ENCODE peak calls at places on chromosomes 11 and 22, in four cellular contexts. One of them, this sample, is unnamed.

GRCh38 chr11:31764766-31765165 is 46.4 kb downstream of the PAX6 start:
- DNase-seq in psoas muscle: no peak
- DNase-seq in bronchial epithelial cell: no peak
- DNase-seq in CD8-positive, alpha-beta T cell: no peak
- DNase-seq in this sample: no peak

GRCh38 chr11:36306888-36307287 is 10.8 kb downstream of the PRR5L start:
- DNase-seq in psoas muscle: no peak
- DNase-seq in bronchial epithelial cell: peak
- DNase-seq in CD8-positive, alpha-beta T cell: no peak
- DNase-seq in this sample: no peak

GRCh38 chr11:14905104-14906033 is 13.3 kb upstream of the CYP2R1 start:
- DNase-seq in psoas muscle: peak
- DNase-seq in bronchial epithelial cell: no peak
- DNase-seq in CD8-positive, alpha-beta T cell: peak
- DNase-seq in this sample: no peak

GRCh38 chr11:36512016-36512415 is 1.9 kb upstream of the TRAF6 start:
- DNase-seq in psoas muscle: no peak
- DNase-seq in bronchial epithelial cell: peak
- DNase-seq in CD8-positive, alpha-beta T cell: no peak
- DNase-seq in this sample: no peak

GRCh38 chr11:128520886-128521696 is 66.3 kb downstream of the ETS1 start:
- DNase-seq in psoas muscle: peak
- DNase-seq in bronchial epithelial cell: no peak
- DNase-seq in CD8-positive, alpha-beta T cell: no peak
- DNase-seq in this sample: no peak

GRCh38 chr11:1303196-1303821 is 6.1 kb downstream of the TOLLIP start:
- DNase-seq in psoas muscle: no peak
- DNase-seq in bronchial epithelial cell: peak
- DNase-seq in CD8-positive, alpha-beta T cell: no peak
- DNase-seq in this sample: no peak

GRCh38 chr11:116641561-116642045 is 131.2 kb downstream of the BUD13 start:
- DNase-seq in psoas muscle: no peak
- DNase-seq in bronchial epithelial cell: peak
- DNase-seq in CD8-positive, alpha-beta T cell: no peak
- DNase-seq in this sample: peak

GRCh38 chr11:117434481-117434880 is 106.8 kb downstream of the CEP164 start:
- DNase-seq in psoas muscle: no peak
- DNase-seq in bronchial epithelial cell: no peak
- DNase-seq in CD8-positive, alpha-beta T cell: no peak
- DNase-seq in this sample: no peak

GRCh38 chr11:63999349-64000025 is 13.2 kb downstream of the OTUB1 start:
- DNase-seq in psoas muscle: peak
- DNase-seq in bronchial epithelial cell: peak
- DNase-seq in CD8-positive, alpha-beta T cell: peak
- DNase-seq in this sample: peak

GRCh38 chr11:18196532-18196931 is 23.9 kb downstream of the MRGPRX4 start:
- DNase-seq in psoas muscle: no peak
- DNase-seq in bronchial epithelial cell: no peak
- DNase-seq in CD8-positive, alpha-beta T cell: no peak
- DNase-seq in this sample: no peak

DNA sequence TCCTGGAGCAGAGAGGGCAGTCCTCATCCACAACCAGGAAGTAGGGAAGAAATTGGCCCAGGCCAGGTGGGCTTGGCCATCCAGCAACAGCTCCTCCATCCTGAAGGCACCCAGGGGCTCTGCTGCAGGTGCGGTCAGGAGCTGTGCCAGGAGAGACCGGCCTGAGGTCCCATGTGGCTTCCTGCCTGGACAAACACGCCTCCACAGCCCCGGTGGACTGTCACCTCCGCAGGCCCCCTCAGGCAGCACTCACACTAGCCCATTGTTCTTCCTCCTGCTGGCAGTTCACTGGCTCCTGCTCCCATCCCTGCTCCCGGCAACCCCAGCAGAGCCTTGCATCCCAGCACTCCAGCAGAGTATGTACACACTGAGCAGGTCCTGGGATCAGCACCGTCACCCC is 16.0 kb upstream of the POU2AF1 start:
- DNase-seq in psoas muscle: no peak
- DNase-seq in bronchial epithelial cell: no peak
- DNase-seq in CD8-positive, alpha-beta T cell: no peak
- DNase-seq in this sample: no peak
- TF ChIP-seq CTCF in psoas muscle: no peak
- TF ChIP-seq CTCF in bronchial epithelial cell: no peak
- TF ChIP-seq CTCF in CD8-positive, alpha-beta T cell: no peak
- TF ChIP-seq CTCF in this sample: no peak

GRCh38 chr22:23375031-23375827 is 194.9 kb downstream of the BCR start:
- DNase-seq in psoas muscle: no peak
- DNase-seq in bronchial epithelial cell: no peak
- DNase-seq in CD8-positive, alpha-beta T cell: no peak
- DNase-seq in this sample: no peak

GRCh38 chr22:23373601-23374000 is 193.3 kb downstream of the BCR start:
- DNase-seq in psoas muscle: no peak
- DNase-seq in bronchial epithelial cell: no peak
- DNase-seq in CD8-positive, alpha-beta T cell: no peak
- DNase-seq in this sample: no peak

GRCh38 chr22:23377767-23378166 is 197.5 kb downstream of the BCR start:
- DNase-seq in psoas muscle: no peak
- DNase-seq in bronchial epithelial cell: no peak
- DNase-seq in CD8-positive, alpha-beta T cell: no peak
- DNase-seq in this sample: no peak

GRCh38 chr22:23380230-23380573 is 199.9 kb downstream of the IGLL1 start:
- DNase-seq in psoas muscle: no peak
- DNase-seq in bronchial epithelial cell: no peak
- DNase-seq in CD8-positive, alpha-beta T cell: no peak
- DNase-seq in this sample: no peak

DNA sequence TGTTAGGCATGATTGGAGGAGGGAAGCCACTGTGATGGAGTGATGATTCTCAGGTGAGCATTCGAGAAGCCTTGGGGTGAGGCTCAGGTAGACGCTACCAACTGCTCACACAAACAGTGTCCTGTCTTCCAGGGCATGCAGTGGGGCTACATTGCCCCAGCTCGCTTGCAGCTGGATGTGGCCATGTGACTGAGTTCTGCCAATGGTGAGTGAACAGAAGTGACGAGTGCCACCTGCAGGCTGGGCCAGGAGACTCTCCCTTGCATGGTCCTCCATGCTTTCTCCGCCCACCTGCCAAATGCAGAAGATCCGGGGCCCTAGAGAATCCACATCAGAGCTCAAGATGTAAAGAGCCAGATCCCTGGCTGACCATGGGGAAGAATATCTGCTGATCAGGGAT is 195.9 kb downstream of the BCR start:
- DNase-seq in psoas muscle: no peak
- DNase-seq in bronchial epithelial cell: peak
- DNase-seq in CD8-positive, alpha-beta T cell: no peak
- DNase-seq in this sample: no peak
- TF ChIP-seq CTCF in psoas muscle: no peak
- TF ChIP-seq CTCF in bronchial epithelial cell: peak
- TF ChIP-seq CTCF in CD8-positive, alpha-beta T cell: peak
- TF ChIP-seq CTCF in this sample: no peak

DNA sequence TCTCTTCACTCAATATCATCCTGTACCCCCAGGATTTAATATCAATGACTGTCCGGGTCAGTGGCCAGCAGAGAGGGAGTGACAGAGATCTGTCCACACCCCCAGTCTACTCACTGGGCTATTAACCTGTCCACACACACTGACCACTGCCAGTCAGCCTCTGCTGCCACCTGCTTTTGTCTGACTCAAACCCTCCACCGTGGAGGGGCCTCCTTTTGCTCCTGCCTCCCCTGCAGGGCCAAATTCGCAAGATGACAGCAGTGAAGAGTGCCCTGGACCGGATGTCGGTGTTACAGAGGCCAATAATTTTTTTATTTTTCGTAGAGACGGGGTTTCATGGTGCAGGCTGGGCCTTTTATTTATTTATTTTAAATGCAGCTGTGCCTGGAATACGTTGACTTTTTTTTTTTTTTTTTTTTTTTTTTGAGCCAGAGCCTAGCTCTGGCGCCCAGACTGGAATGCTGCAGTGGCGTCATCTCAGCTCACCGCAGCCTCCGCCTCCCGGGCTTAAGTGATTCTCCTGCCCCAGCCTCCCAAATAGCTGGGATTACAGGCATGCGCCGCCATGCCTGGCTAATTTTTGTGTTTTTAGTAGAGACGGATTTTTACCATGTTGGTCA is 5.1 kb downstream of the PDXP start:
- DNase-seq in psoas muscle: peak
- DNase-seq in bronchial epithelial cell: no peak
- DNase-seq in CD8-positive, alpha-beta T cell: no peak
- DNase-seq in this sample: no peak
- TF ChIP-seq CTCF in psoas muscle: no peak
- TF ChIP-seq CTCF in bronchial epithelial cell: no peak
- TF ChIP-seq CTCF in CD8-positive, alpha-beta T cell: no peak
- TF ChIP-seq CTCF in this sample: no peak

GRCh38 chr22:45562537-45563361 is 60.1 kb downstream of the FBLN1 start:
- DNase-seq in psoas muscle: peak
- DNase-seq in bronchial epithelial cell: no peak
- DNase-seq in CD8-positive, alpha-beta T cell: no peak
- DNase-seq in this sample: no peak
- TF ChIP-seq CTCF in psoas muscle: no peak
- TF ChIP-seq CTCF in bronchial epithelial cell: no peak
- TF ChIP-seq CTCF in CD8-positive, alpha-beta T cell: no peak
- TF ChIP-seq CTCF in this sample: no peak

DNA sequence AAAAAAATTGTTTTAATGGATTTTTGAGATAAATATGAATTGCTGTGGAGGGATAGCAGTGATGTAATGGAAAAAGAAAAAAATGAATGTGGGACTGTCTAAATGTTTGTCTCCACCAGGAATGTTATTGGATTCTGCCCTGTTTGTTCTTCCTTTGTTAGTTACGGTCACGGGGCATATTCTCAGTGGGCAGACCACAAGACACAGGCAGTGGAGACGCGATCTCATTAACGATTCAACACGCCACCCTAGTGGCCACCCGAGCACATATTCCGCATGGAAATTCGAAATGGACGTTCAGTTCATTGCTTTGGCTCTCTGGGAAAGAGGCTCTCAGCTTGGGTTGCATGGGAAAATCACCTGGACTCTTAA is 151.8 kb upstream of the TTC12 start:
- DNase-seq in psoas muscle: no peak
- DNase-seq in bronchial epithelial cell: no peak
- DNase-seq in CD8-positive, alpha-beta T cell: no peak
- DNase-seq in this sample: no peak
- TF ChIP-seq CTCF in psoas muscle: peak
- TF ChIP-seq CTCF in bronchial epithelial cell: no peak
- TF ChIP-seq CTCF in CD8-positive, alpha-beta T cell: no peak
- TF ChIP-seq CTCF in this sample: no peak

GRCh38 chr11:2400069-2400760 is at the start of gene TSSC4:
- DNase-seq in psoas muscle: peak
- DNase-seq in bronchial epithelial cell: peak
- DNase-seq in CD8-positive, alpha-beta T cell: peak
- DNase-seq in this sample: peak

GRCh38 chr11:2402890-2403645 is 2.5 kb downstream of the TSSC4 start:
- DNase-seq in psoas muscle: no peak
- DNase-seq in bronchial epithelial cell: no peak
- DNase-seq in CD8-positive, alpha-beta T cell: no peak
- DNase-seq in this sample: no peak

GRCh38 chr11:2402106-2402505 is 1.6 kb downstream of the TSSC4 start:
- DNase-seq in psoas muscle: no peak
- DNase-seq in bronchial epithelial cell: no peak
- DNase-seq in CD8-positive, alpha-beta T cell: no peak
- DNase-seq in this sample: no peak

GRCh38 chr11:2400761-2401435 is 348 bp downstream of the TSSC4 start:
- DNase-seq in psoas muscle: no peak
- DNase-seq in bronchial epithelial cell: no peak
- DNase-seq in CD8-positive, alpha-beta T cell: no peak
- DNase-seq in this sample: no peak

DNA sequence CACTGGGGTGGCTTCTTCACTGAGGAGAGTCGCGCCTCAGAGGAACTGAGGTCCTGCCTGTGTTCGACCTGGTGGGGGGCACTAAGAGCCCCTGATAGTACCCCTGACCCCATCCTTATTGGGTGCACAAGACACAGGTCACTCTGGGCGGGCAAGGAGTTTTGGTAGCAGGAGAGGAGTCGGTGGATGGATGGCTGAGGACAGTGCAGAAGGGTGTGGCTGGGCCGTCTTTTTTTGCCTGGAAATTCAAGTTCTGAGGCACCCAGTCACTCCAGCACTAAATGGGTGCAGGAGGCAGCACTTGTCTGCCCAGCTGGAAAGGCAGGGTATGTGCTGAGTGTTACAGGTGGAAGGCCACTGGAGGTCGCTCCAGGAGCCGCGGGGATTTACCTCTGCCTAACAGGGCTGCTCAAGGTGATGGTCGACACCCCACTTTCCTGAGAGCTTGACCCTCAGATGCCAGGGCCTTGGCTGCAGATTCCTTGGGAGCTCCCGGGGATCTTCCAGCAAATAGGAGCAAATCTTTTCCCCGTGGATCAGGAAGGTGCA is 960 bp downstream of the TSSC4 start:
- DNase-seq in psoas muscle: no peak
- DNase-seq in bronchial epithelial cell: no peak
- DNase-seq in CD8-positive, alpha-beta T cell: no peak
- DNase-seq in this sample: no peak
- TF ChIP-seq CTCF in psoas muscle: no peak
- TF ChIP-seq CTCF in bronchial epithelial cell: peak
- TF ChIP-seq CTCF in CD8-positive, alpha-beta T cell: no peak
- TF ChIP-seq CTCF in this sample: no peak

DNA sequence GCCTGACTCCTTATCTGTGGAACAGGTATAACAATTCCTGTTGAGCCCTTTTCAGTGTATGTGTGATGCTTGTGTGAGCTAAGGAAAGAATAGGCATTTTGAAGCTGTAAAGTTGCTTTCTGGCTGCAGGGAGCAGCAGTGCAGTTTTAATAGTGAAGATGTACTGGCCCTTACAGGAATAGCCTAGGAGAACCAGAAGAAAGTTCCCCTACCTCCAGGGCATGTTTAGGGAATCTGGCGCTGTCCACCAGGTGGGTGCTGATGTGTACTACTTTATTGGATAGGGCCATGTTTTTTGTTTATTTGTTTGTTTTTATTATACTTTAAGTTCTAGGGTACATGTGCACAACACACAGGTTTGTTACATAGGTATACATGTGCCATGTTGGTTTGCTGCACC is 11.5 kb downstream of the BMAL1 start:
- DNase-seq in psoas muscle: no peak
- DNase-seq in bronchial epithelial cell: no peak
- DNase-seq in CD8-positive, alpha-beta T cell: no peak
- DNase-seq in this sample: no peak
- TF ChIP-seq CTCF in psoas muscle: no peak
- TF ChIP-seq CTCF in bronchial epithelial cell: no peak
- TF ChIP-seq CTCF in CD8-positive, alpha-beta T cell: no peak
- TF ChIP-seq CTCF in this sample: no peak

GRCh38 chr11:121757480-121758125 is 304.8 kb upstream of the SORL1-AS1 start:
- DNase-seq in psoas muscle: no peak
- DNase-seq in bronchial epithelial cell: peak
- DNase-seq in CD8-positive, alpha-beta T cell: no peak
- DNase-seq in this sample: no peak
- TF ChIP-seq CTCF in psoas muscle: no peak
- TF ChIP-seq CTCF in bronchial epithelial cell: no peak
- TF ChIP-seq CTCF in CD8-positive, alpha-beta T cell: no peak
- TF ChIP-seq CTCF in this sample: no peak

This sample was measured in mesothelial cell of epicardium.